ENCODE peak calls at places on chromosomes 13 and 19, in eight cellular contexts. H is hepatic stellate cell, D is left colon, C is cardiac fibroblast, L is B cell, F is HFFc6, M is HEK293T, Y is Daoy. A is an unnamed sample.

GRCh38 chr13:21674271-21675009 is 3.6 kb downstream of the FGF9 start:
- DNase-seq in L (peak), D (peak), M (peak), H (no peak), F (no peak), Y (peak), C (no peak), A (no peak)

GRCh38 chr19:15642807-15643206 is 2.1 kb downstream of the CYP4F3 start:
- DNase-seq in C (no peak), D (no peak), H (no peak), L (no peak), Y (no peak), F (no peak), M (no peak), A (no peak)

GRCh38 chr13:35475960-35476943 is at the start of gene MAB21L1:
- DNase-seq in H (no peak), L (peak), F (peak), Y (peak), C (peak), D (no peak), M (peak), A (no peak)

GRCh38 chr13:21149568-21149967 is 26.8 kb downstream of the SKA3 start:
- DNase-seq in H (no peak), C (peak), D (no peak), L (no peak), Y (no peak), F (no peak), M (no peak), A (no peak)

GRCh38 chr19:51607920-51608562 is 22.2 kb downstream of the SIGLEC5 start:
- DNase-seq in L (peak), D (peak), C (peak), M (peak), H (peak), Y (peak), F (peak), A (peak)

GRCh38 chr19:35041548-35042055 is at the start of gene HPN:
- DNase-seq in C (no peak), H (no peak), F (no peak), Y (no peak), M (no peak), L (no peak), D (no peak), A (no peak)

GRCh38 chr19:56252699-56253422 is 19.7 kb upstream of the EDDM13 start:
- DNase-seq in M (peak), D (peak), H (peak), C (peak), Y (peak), F (peak), L (peak), A (peak)

GRCh38 chr19:35114656-35115537 is 726 bp upstream of the FXYD3 start:
- DNase-seq in F (no peak), H (peak), D (peak), C (peak), L (peak), M (peak), Y (peak), A (peak)

GRCh38 chr19:40315812-40316475 is 30.8 kb upstream of the AKT2 start:
- DNase-seq in D (no peak), F (no peak), M (no peak), H (no peak), Y (no peak), L (no peak), C (no peak), A (no peak)

GRCh38 chr19:55373993-55374757 is 2.5 kb upstream of the TMEM190 start:
- DNase-seq in L (no peak), F (no peak), D (no peak), C (peak), Y (peak), M (no peak), H (peak), A (no peak)

GRCh38 chr13:101488734-101489133 is 36.3 kb downstream of the ITGBL1 start:
- DNase-seq in L (no peak), F (no peak), M (no peak), H (no peak), C (no peak), Y (no peak), D (no peak), A (no peak)

GRCh38 chr19:10262771-10263170 is 8.1 kb upstream of the ICAM1 start:
- DNase-seq in Y (peak), M (no peak), F (peak), C (peak), L (no peak), H (no peak), D (no peak), A (no peak)

GRCh38 chr13:110371550-110372465 is 64.7 kb downstream of the COL4A2 start:
- DNase-seq in L (no peak), Y (peak), F (no peak), D (no peak), C (peak), H (no peak), M (no peak), A (no peak)